ENCODE peak calls at places on chromosomes 4 and X, in eight cellular contexts. One of them, this sample, is unnamed.
A peak's percentile ranks its signal among the peaks of the same experiment; 100 is the strongest.

GRCh38 chrX:3697701-3698279 is 15.7 kb downstream of the PRKX start:
- ATAC-seq in Panc1: peak; percentile 69
- ATAC-seq in GM23338: peak; percentile 71
- ATAC-seq in HepG2: no peak
- ATAC-seq in upper lobe of left lung: no peak
- ATAC-seq in HCT116: no peak
- ATAC-seq in GM12878: no peak
- ATAC-seq in K562: peak; percentile 62
- ATAC-seq in this sample: peak; percentile 68

GRCh38 chr4:143390764-143391163 is 54.1 kb downstream of the GAB1 start:
- ATAC-seq in GM12878: peak; percentile 46
- ATAC-seq in K562: peak; percentile 22
- ATAC-seq in GM23338: peak; percentile 53
- ATAC-seq in HepG2: peak; percentile 43
- ATAC-seq in HCT116: no peak
- ATAC-seq in upper lobe of left lung: no peak
- ATAC-seq in Panc1: no peak
- ATAC-seq in this sample: no peak

GRCh38 chrX:47080215-47080914 is 2.1 kb downstream of the RGN start:
- ATAC-seq in GM23338: no peak
- ATAC-seq in Panc1: no peak
- ATAC-seq in HepG2: peak; percentile 74
- ATAC-seq in GM12878: no peak
- ATAC-seq in HCT116: no peak
- ATAC-seq in upper lobe of left lung: no peak
- ATAC-seq in K562: no peak
- ATAC-seq in this sample: no peak

GRCh38 chr4:152684007-152684406 is 4.2 kb upstream of the TMEM154 start:
- ATAC-seq in GM23338: no peak
- ATAC-seq in HCT116: no peak
- ATAC-seq in Panc1: no peak
- ATAC-seq in GM12878: peak; percentile 80
- ATAC-seq in upper lobe of left lung: no peak
- ATAC-seq in K562: peak; percentile 49
- ATAC-seq in HepG2: no peak
- ATAC-seq in this sample: no peak

GRCh38 chr4:74190919-74191397 is 33.0 kb downstream of the MTHFD2L start:
- ATAC-seq in GM23338: no peak
- ATAC-seq in K562: no peak
- ATAC-seq in Panc1: no peak
- ATAC-seq in HCT116: no peak
- ATAC-seq in upper lobe of left lung: no peak
- ATAC-seq in HepG2: peak; percentile 91
- ATAC-seq in GM12878: no peak
- ATAC-seq in this sample: no peak

GRCh38 chr4:79852305-79852730 is 220.7 kb downstream of the ANTXR2 start:
- ATAC-seq in GM12878: no peak
- ATAC-seq in HCT116: no peak
- ATAC-seq in K562: peak; percentile 82
- ATAC-seq in upper lobe of left lung: peak; percentile 53
- ATAC-seq in HepG2: peak; percentile 61
- ATAC-seq in Panc1: no peak
- ATAC-seq in GM23338: peak; percentile 25
- ATAC-seq in this sample: peak; percentile 62

GRCh38 chr4:177204126-177204525 is 105.5 kb upstream of the NEIL3 start:
- ATAC-seq in HCT116: no peak
- ATAC-seq in GM12878: no peak
- ATAC-seq in upper lobe of left lung: no peak
- ATAC-seq in HepG2: no peak
- ATAC-seq in Panc1: no peak
- ATAC-seq in GM23338: no peak
- ATAC-seq in K562: no peak
- ATAC-seq in this sample: no peak

GRCh38 chrX:97806238-97806637 is 922.5 kb downstream of the RPA4 start:
- ATAC-seq in Panc1: no peak
- ATAC-seq in GM23338: no peak
- ATAC-seq in HCT116: no peak
- ATAC-seq in K562: no peak
- ATAC-seq in upper lobe of left lung: no peak
- ATAC-seq in HepG2: no peak
- ATAC-seq in GM12878: no peak
- ATAC-seq in this sample: no peak

GRCh38 chrX:2430265-2430825 is 70.4 kb downstream of the DHRSX start:
- ATAC-seq in K562: no peak
- ATAC-seq in HepG2: no peak
- ATAC-seq in Panc1: no peak
- ATAC-seq in HCT116: no peak
- ATAC-seq in GM12878: no peak
- ATAC-seq in GM23338: no peak
- ATAC-seq in upper lobe of left lung: peak; percentile 40
- ATAC-seq in this sample: no peak

GRCh38 chr4:53490965-53491622 is 100.2 kb downstream of the LNX1 start:
- ATAC-seq in GM23338: peak; percentile 59
- ATAC-seq in upper lobe of left lung: no peak
- ATAC-seq in Panc1: no peak
- ATAC-seq in K562: peak; percentile 85
- ATAC-seq in HCT116: peak; percentile 63
- ATAC-seq in GM12878: peak; percentile 89
- ATAC-seq in HepG2: peak; percentile 75
- ATAC-seq in this sample: peak; percentile 67

GRCh38 chrX:97401154-97401553 is 517.4 kb downstream of the RPA4 start:
- ATAC-seq in Panc1: no peak
- ATAC-seq in upper lobe of left lung: no peak
- ATAC-seq in HCT116: no peak
- ATAC-seq in HepG2: no peak
- ATAC-seq in GM23338: no peak
- ATAC-seq in K562: no peak
- ATAC-seq in GM12878: peak; percentile 73
- ATAC-seq in this sample: no peak

GRCh38 chr4:47945930-47946726 is 31.7 kb upstream of the NFXL1 start:
- ATAC-seq in GM12878: no peak
- ATAC-seq in upper lobe of left lung: no peak
- ATAC-seq in HCT116: peak; percentile 57
- ATAC-seq in HepG2: no peak
- ATAC-seq in GM23338: peak; percentile 56
- ATAC-seq in K562: peak; percentile 45
- ATAC-seq in Panc1: no peak
- ATAC-seq in this sample: no peak

GRCh38 chr4:10832989-10833635 is 148.5 kb upstream of the CLNK start:
- ATAC-seq in GM23338: no peak
- ATAC-seq in HepG2: no peak
- ATAC-seq in HCT116: no peak
- ATAC-seq in Panc1: no peak
- ATAC-seq in GM12878: no peak
- ATAC-seq in K562: no peak
- ATAC-seq in upper lobe of left lung: no peak
- ATAC-seq in this sample: no peak

GRCh38 chr4:76105652-76106051 is 31.1 kb downstream of the ART3 start:
- ATAC-seq in GM23338: no peak
- ATAC-seq in HepG2: peak; percentile 76
- ATAC-seq in Panc1: no peak
- ATAC-seq in HCT116: peak; percentile 57
- ATAC-seq in K562: peak; percentile 84
- ATAC-seq in GM12878: peak; percentile 40
- ATAC-seq in upper lobe of left lung: no peak
- ATAC-seq in this sample: no peak

GRCh38 chrX:22164770-22165388 is 107.8 kb upstream of the CBLL2 start:
- ATAC-seq in GM12878: no peak
- ATAC-seq in HCT116: no peak
- ATAC-seq in K562: no peak
- ATAC-seq in GM23338: no peak
- ATAC-seq in upper lobe of left lung: no peak
- ATAC-seq in HepG2: no peak
- ATAC-seq in Panc1: no peak
- ATAC-seq in this sample: no peak

GRCh38 chr4:118281611-118282442 is 71.0 kb downstream of the PRSS12 start:
- ATAC-seq in GM12878: no peak
- ATAC-seq in upper lobe of left lung: no peak
- ATAC-seq in HCT116: no peak
- ATAC-seq in GM23338: peak; percentile 29
- ATAC-seq in Panc1: peak; percentile 9
- ATAC-seq in K562: peak; percentile 9
- ATAC-seq in HepG2: peak; percentile 20
- ATAC-seq in this sample: no peak

GRCh38 chr4:150582101-150582565 is at the start of gene MAB21L2:
- ATAC-seq in HepG2: no peak
- ATAC-seq in HCT116: no peak
- ATAC-seq in GM12878: no peak
- ATAC-seq in upper lobe of left lung: no peak
- ATAC-seq in GM23338: peak; percentile 9
- ATAC-seq in K562: no peak
- ATAC-seq in Panc1: no peak
- ATAC-seq in this sample: no peak
- TF ChIP-seq CTCF in HepG2: no peak
- TF ChIP-seq CTCF in HCT116: no peak
- TF ChIP-seq CTCF in GM12878: no peak
- TF ChIP-seq CTCF in upper lobe of left lung: no peak
- TF ChIP-seq CTCF in GM23338: peak; percentile 9
- TF ChIP-seq CTCF in K562: no peak
- TF ChIP-seq CTCF in Panc1: no peak
- TF ChIP-seq CTCF in this sample: no peak

GRCh38 chrX:146831994-146832393 is 17.4 kb upstream of the CXorf51A start:
- ATAC-seq in GM12878: no peak
- ATAC-seq in HCT116: no peak
- ATAC-seq in upper lobe of left lung: peak; percentile 55
- ATAC-seq in Panc1: no peak
- ATAC-seq in HepG2: no peak
- ATAC-seq in K562: no peak
- ATAC-seq in GM23338: no peak
- ATAC-seq in this sample: no peak
- TF ChIP-seq POLR2AphosphoS5 in GM12878: no peak
- TF ChIP-seq POLR2AphosphoS5 in HCT116: no peak
- TF ChIP-seq POLR2AphosphoS5 in upper lobe of left lung: no peak
- TF ChIP-seq POLR2AphosphoS5 in Panc1: no peak
- TF ChIP-seq POLR2AphosphoS5 in HepG2: no peak
- TF ChIP-seq POLR2AphosphoS5 in K562: no peak
- TF ChIP-seq POLR2AphosphoS5 in GM23338: no peak
- TF ChIP-seq POLR2AphosphoS5 in this sample: no peak

GRCh38 chr4:24980064-24980690 is 50.6 kb downstream of the LGI2 start:
- ATAC-seq in GM12878: peak; percentile 85
- ATAC-seq in HepG2: peak; percentile 70
- ATAC-seq in upper lobe of left lung: peak; percentile 67
- ATAC-seq in HCT116: peak; percentile 83
- ATAC-seq in Panc1: peak; percentile 70
- ATAC-seq in GM23338: peak; percentile 83
- ATAC-seq in K562: peak; percentile 91
- ATAC-seq in this sample: peak; percentile 54

GRCh38 chr4:24988776-24989175 is 42.0 kb downstream of the LGI2 start:
- ATAC-seq in GM12878: no peak
- ATAC-seq in upper lobe of left lung: no peak
- ATAC-seq in K562: peak; percentile 75
- ATAC-seq in Panc1: peak; percentile 78
- ATAC-seq in GM23338: peak; percentile 93
- ATAC-seq in HepG2: peak; percentile 79
- ATAC-seq in HCT116: peak; percentile 83
- ATAC-seq in this sample: peak; percentile 19

GRCh38 chr4:24979554-24979953 is 51.2 kb downstream of the LGI2 start:
- ATAC-seq in K562: no peak
- ATAC-seq in HepG2: no peak
- ATAC-seq in Panc1: no peak
- ATAC-seq in GM23338: no peak
- ATAC-seq in HCT116: no peak
- ATAC-seq in upper lobe of left lung: peak; percentile 71
- ATAC-seq in GM12878: no peak
- ATAC-seq in this sample: peak; percentile 79

GRCh38 chr4:24989327-24989726 is 41.4 kb downstream of the LGI2 start:
- ATAC-seq in upper lobe of left lung: no peak
- ATAC-seq in HCT116: no peak
- ATAC-seq in GM12878: no peak
- ATAC-seq in HepG2: no peak
- ATAC-seq in GM23338: no peak
- ATAC-seq in K562: no peak
- ATAC-seq in Panc1: no peak
- ATAC-seq in this sample: no peak

GRCh38 chr4:24984602-24985532 is 45.9 kb downstream of the LGI2 start:
- ATAC-seq in HepG2: peak; percentile 67
- ATAC-seq in GM23338: peak; percentile 57
- ATAC-seq in GM12878: no peak
- ATAC-seq in HCT116: peak; percentile 56
- ATAC-seq in upper lobe of left lung: no peak
- ATAC-seq in Panc1: no peak
- ATAC-seq in K562: peak; percentile 54
- ATAC-seq in this sample: no peak
- TF ChIP-seq CTCF in HepG2: no peak
- TF ChIP-seq CTCF in GM23338: peak; percentile 27
- TF ChIP-seq CTCF in GM12878: no peak
- TF ChIP-seq CTCF in HCT116: peak; percentile 31
- TF ChIP-seq CTCF in upper lobe of left lung: no peak
- TF ChIP-seq CTCF in Panc1: no peak
- TF ChIP-seq CTCF in K562: no peak
- TF ChIP-seq CTCF in this sample: no peak

GRCh38 chrX:137565921-137566745 is at the start of gene ZIC3:
- ATAC-seq in GM23338: peak; percentile 60
- ATAC-seq in HepG2: no peak
- ATAC-seq in upper lobe of left lung: no peak
- ATAC-seq in GM12878: no peak
- ATAC-seq in K562: no peak
- ATAC-seq in Panc1: no peak
- ATAC-seq in HCT116: no peak
- ATAC-seq in this sample: peak; percentile 77
- TF ChIP-seq POLR2AphosphoS5 in GM23338: peak; percentile 58
- TF ChIP-seq POLR2AphosphoS5 in HepG2: no peak
- TF ChIP-seq POLR2AphosphoS5 in upper lobe of left lung: no peak
- TF ChIP-seq POLR2AphosphoS5 in GM12878: no peak
- TF ChIP-seq POLR2AphosphoS5 in K562: no peak
- TF ChIP-seq POLR2AphosphoS5 in Panc1: no peak
- TF ChIP-seq POLR2AphosphoS5 in HCT116: no peak
- TF ChIP-seq POLR2AphosphoS5 in this sample: no peak

This sample was measured in gastroesophageal sphincter.